ENCODE peak calls at places on chromosome 4, in nine cellular contexts. I is NCI-H748 treated with DMSO at 0.1 percent for 48 hours; C is ACHN; V is SW480; L is T-helper 2 cell; A is activated CD8-positive, alpha-beta memory T cell treated with anti-CD3 and anti-CD28 coated beads for 1 hour; W is breast epithelium; F is GDM1; J is stimulated activated CD8-positive, alpha-beta memory T cell treated with anti-CD3 and anti-CD28 coated beads, Interleukin-15, amount 100 ng/mL, for 48 hours. M is an unnamed sample.
A peak's percentile ranks its signal among the peaks of the same experiment; 100 is the strongest.

GRCh38 chr4:6471303-6472007 is 959 bp downstream of the PPP2R2C start:
- DNase-seq in I (no peak), C (peak; percentile 19), V (no peak), L (no peak), A (no peak), W (peak; percentile 46), F (no peak), J (no peak), M (no peak)

GRCh38 chr4:166324321-166324720 is 451.3 kb downstream of the TLL1 start:
- DNase-seq in I (peak; percentile 19), C (peak; percentile 44), V (peak; percentile 0), L (no peak), A (no peak), W (no peak), F (peak; percentile 1), J (no peak), M (peak; percentile 7)

GRCh38 chr4:109332926-109333464 is 30.5 kb upstream of the COL25A1 start:
- DNase-seq in I (no peak), C (peak; percentile 13), V (no peak), L (no peak), A (no peak), W (no peak), F (no peak), J (no peak), M (peak; percentile 11)

GRCh38 chr4:3484057-3484973 is 21.2 kb downstream of the DOK7 start:
- DNase-seq in I (peak; percentile 1), C (peak; percentile 92), V (peak; percentile 93), L (no peak), A (no peak), W (peak; percentile 67), F (no peak), J (no peak), M (no peak)

GRCh38 chr4:25367004-25367621 is 9.9 kb upstream of the ANAPC4 start:
- DNase-seq in I (peak; percentile 19), C (peak; percentile 41), V (peak; percentile 18), L (no peak), A (no peak), W (no peak), F (peak; percentile 2), J (no peak), M (peak; percentile 55)

GRCh38 chr4:188532751-188533150 is 393.5 kb downstream of the TRIML1 start:
- DNase-seq in I (no peak), C (no peak), V (no peak), L (no peak), A (no peak), W (no peak), F (no peak), J (no peak), M (no peak)

GRCh38 chr4:20890752-20891151 is 190.5 kb downstream of the PACRGL start:
- DNase-seq in I (no peak), C (no peak), V (no peak), L (no peak), A (no peak), W (no peak), F (no peak), J (no peak), M (peak; percentile 9)

GRCh38 chr4:158914178-158914577 is 145.4 kb downstream of the FNIP2 start:
- DNase-seq in I (no peak), C (peak; percentile 65), V (no peak), L (no peak), A (no peak), W (no peak), F (no peak), J (no peak), M (peak; percentile 90)

GRCh38 chr4:185242749-185243533 is 33.5 kb downstream of the SNX25 start:
- DNase-seq in I (no peak), C (no peak), V (no peak), L (no peak), A (no peak), W (no peak), F (no peak), J (no peak), M (peak; percentile 41)

GRCh38 chr4:111977419-111977965 is 167.8 kb upstream of the FAM241A start:
- DNase-seq in I (no peak), C (no peak), V (no peak), L (no peak), A (no peak), W (no peak), F (no peak), J (no peak), M (no peak)

GRCh38 chr4:146029147-146029546 is 90.5 kb upstream of the ZNF827 start:
- DNase-seq in I (no peak), C (no peak), V (no peak), L (no peak), A (no peak), W (no peak), F (no peak), J (no peak), M (peak; percentile 26)

GRCh38 chr4:125483278-125483677 is 168.5 kb downstream of the FAT4 start:
- DNase-seq in I (no peak), C (no peak), V (no peak), L (no peak), A (no peak), W (no peak), F (no peak), J (no peak), M (no peak)

GRCh38 chr4:108170729-108171540 is 2.2 kb upstream of the LEF1 start:
- DNase-seq in I (no peak), C (no peak), V (no peak), L (no peak), A (no peak), W (no peak), F (no peak), J (no peak), M (no peak)

GRCh38 chr4:80913381-80913780 is 117.1 kb upstream of the BMP3 start:
- DNase-seq in I (no peak), C (no peak), V (no peak), L (no peak), A (no peak), W (no peak), F (no peak), J (no peak), M (no peak)

GRCh38 chr4:39637572-39638357 is 900 bp downstream of the SMIM14 start:
- DNase-seq in I (peak; percentile 13), C (peak; percentile 69), V (peak; percentile 64), L (no peak), A (no peak), W (no peak), F (no peak), J (no peak), M (peak; percentile 77)

GRCh38 chr4:2962614-2963184 is 507 bp downstream of the NOP14 start:
- DNase-seq in I (no peak), C (peak; percentile 58), V (peak; percentile 57), L (peak; percentile 13), A (no peak), W (no peak), F (peak; percentile 57), J (no peak), M (peak; percentile 64)

GRCh38 chr4:26083987-26084386 is 170.0 kb downstream of the SMIM20 start:
- DNase-seq in I (no peak), C (peak; percentile 80), V (peak; percentile 76), L (no peak), A (no peak), W (no peak), F (no peak), J (no peak), M (peak; percentile 94)

GRCh38 chr4:76588268-76588667 is 153.2 kb downstream of the SHROOM3 start:
- DNase-seq in I (no peak), C (no peak), V (no peak), L (no peak), A (no peak), W (no peak), F (no peak), J (no peak), M (no peak)

GRCh38 chr4:176498857-176499256 is 179.1 kb downstream of the SPCS3 start:
- DNase-seq in I (no peak), C (no peak), V (no peak), L (no peak), A (no peak), W (no peak), F (no peak), J (no peak), M (peak; percentile 57)